ENCODE peak calls at places on chromosome 6, in nine cellular contexts. C is heart left ventricle, F is body of pancreas, Z is left ventricle myocardium inferior, A is HCT116, V is AG10803, W is fibroblast of lung, I is OCI-LY7, E is right cardiac atrium. D is an unnamed sample.

GRCh38 chr6:17233531-17233930 is 47.6 kb upstream of the RBM24 start:
- DNase-seq in Z (no peak), V (no peak), F (no peak), C (no peak), E (no peak), W (peak), A (no peak), I (no peak), D (peak)

GRCh38 chr6:117264487-117265424 is 602 bp upstream of the VGLL2 start:
- DNase-seq in V (peak), F (no peak), W (peak), E (no peak), A (no peak), C (no peak), Z (no peak), I (no peak), D (peak)

GRCh38 chr6:141513830-141514229 is 618.9 kb upstream of the GJE1 start:
- DNase-seq in W (no peak), E (no peak), Z (no peak), V (no peak), A (no peak), I (no peak), F (no peak), C (no peak), D (peak)

GRCh38 chr6:121533321-121533841 is 97.9 kb downstream of the GJA1 start:
- DNase-seq in E (no peak), V (no peak), A (no peak), Z (no peak), I (no peak), C (no peak), W (no peak), F (no peak), D (no peak)

GRCh38 chr6:120031837-120032236 is 682.3 kb upstream of the MAN1A1 start:
- DNase-seq in E (no peak), A (no peak), C (no peak), W (no peak), V (no peak), Z (no peak), I (no peak), F (no peak), D (no peak)

GRCh38 chr6:163427498-163428254 is 13.2 kb downstream of the QKI start:
- DNase-seq in A (peak), V (peak), C (no peak), Z (no peak), W (peak), F (no peak), E (no peak), I (peak), D (peak)

GRCh38 chr6:163608060-163608752 is 193.7 kb downstream of the QKI start:
- DNase-seq in Z (no peak), A (no peak), V (no peak), I (no peak), C (no peak), W (no peak), E (no peak), F (no peak), D (no peak)

GRCh38 chr6:99905209-99906106 is 88.6 kb downstream of the MCHR2 start:
- DNase-seq in A (peak), W (peak), Z (no peak), V (peak), E (no peak), I (peak), C (no peak), F (peak), D (peak)

GRCh38 chr6:21138359-21139094 is 455.0 kb upstream of the SOX4 start:
- DNase-seq in I (no peak), F (no peak), Z (no peak), V (peak), C (no peak), W (peak), A (no peak), E (no peak), D (no peak)

GRCh38 chr6:160764847-160765246 is 62.8 kb downstream of the PLG start:
- DNase-seq in E (no peak), A (no peak), V (no peak), C (no peak), I (no peak), W (no peak), F (no peak), Z (no peak), D (no peak)

GRCh38 chr6:106764353-106764980 is 135.1 kb downstream of the QRSL1 start:
- DNase-seq in F (no peak), C (no peak), W (no peak), A (no peak), I (no peak), E (no peak), Z (no peak), V (no peak), D (no peak)

GRCh38 chr6:115468272-115469005 is 592.3 kb downstream of the FRK start:
- DNase-seq in I (no peak), V (no peak), A (no peak), W (no peak), C (no peak), Z (no peak), F (no peak), E (no peak), D (no peak)

GRCh38 chr6:125104425-125104824 is 49.1 kb upstream of the TPD52L1 start:
- DNase-seq in C (no peak), F (no peak), A (no peak), V (peak), Z (no peak), E (no peak), W (peak), I (no peak), D (peak)

GRCh38 chr6:31114970-31115849 is 610 bp downstream of the PSORS1C1 start:
- DNase-seq in F (no peak), I (no peak), W (peak), V (peak), C (no peak), Z (no peak), E (no peak), A (peak), D (peak)

GRCh38 chr6:31112478-31112877 is at the start of gene C6orf15:
- DNase-seq in W (no peak), A (no peak), C (no peak), V (no peak), E (no peak), Z (no peak), F (no peak), I (no peak), D (no peak)

GRCh38 chr6:31113861-31114539 is 600 bp upstream of the PSORS1C1 start:
- DNase-seq in E (no peak), I (no peak), W (peak), V (peak), A (no peak), F (no peak), Z (no peak), C (no peak), D (peak)

GRCh38 chr6:31115941-31116560 is 1.5 kb downstream of the PSORS1C1 start:
- DNase-seq in F (no peak), E (no peak), C (no peak), I (no peak), V (no peak), W (no peak), Z (no peak), A (no peak), D (no peak)

GRCh38 chr6:31114540-31114876 is at the start of gene PSORS1C1:
- DNase-seq in I (no peak), Z (peak), F (peak), V (peak), W (peak), E (peak), C (peak), A (peak), D (peak)
- H3K4me3 ChIP-seq in I (no peak), Z (peak), F (no peak), V (peak), W (no peak), E (peak), C (no peak), A (peak), D (peak)

GRCh38 chr6:154624038-154624599 is 109.1 kb upstream of the SCAF8 start:
- DNase-seq in V (no peak), Z (no peak), I (no peak), C (no peak), W (no peak), A (no peak), E (no peak), F (no peak), D (no peak)

GRCh38 chr6:154622618-154623336 is 110.4 kb upstream of the SCAF8 start:
- DNase-seq in Z (no peak), A (no peak), I (no peak), F (peak), W (no peak), E (no peak), C (no peak), V (no peak), D (no peak)

GRCh38 chr6:154621611-154622010 is 111.1 kb upstream of the CNKSR3 start:
- DNase-seq in I (no peak), A (no peak), W (no peak), E (no peak), Z (no peak), F (no peak), V (no peak), C (no peak), D (no peak)

GRCh38 chr6:154619183-154619582 is 108.7 kb upstream of the CNKSR3 start:
- DNase-seq in A (no peak), W (no peak), Z (no peak), I (no peak), E (no peak), V (no peak), C (no peak), F (peak), D (no peak)

GRCh38 chr6:154623391-154623790 is 109.8 kb upstream of the SCAF8 start:
- DNase-seq in A (no peak), I (no peak), E (no peak), W (no peak), C (no peak), Z (no peak), F (no peak), V (no peak), D (no peak)
- H3K4me3 ChIP-seq in A (no peak), I (no peak), E (no peak), W (no peak), C (no peak), Z (no peak), F (no peak), V (no peak), D (no peak)

GRCh38 chr6:38719358-38719757 is 4.2 kb downstream of the DNAH8 start:
- DNase-seq in I (no peak), F (no peak), V (no peak), A (no peak), E (no peak), C (no peak), Z (no peak), W (no peak), D (no peak)

GRCh38 chr6:38713812-38714211 is 1.3 kb upstream of the DNAH8 start:
- DNase-seq in E (no peak), F (no peak), C (no peak), V (peak), W (no peak), Z (no peak), A (no peak), I (no peak), D (peak)

GRCh38 chr6:38716825-38717224 is 1.7 kb downstream of the DNAH8 start:
- DNase-seq in E (no peak), F (no peak), A (no peak), V (no peak), Z (no peak), I (no peak), W (no peak), C (no peak), D (no peak)

GRCh38 chr6:38715016-38715809 is at the start of gene DNAH8:
- DNase-seq in I (no peak), A (no peak), F (no peak), Z (no peak), C (peak), V (no peak), W (peak), E (no peak), D (no peak)

DNA sequence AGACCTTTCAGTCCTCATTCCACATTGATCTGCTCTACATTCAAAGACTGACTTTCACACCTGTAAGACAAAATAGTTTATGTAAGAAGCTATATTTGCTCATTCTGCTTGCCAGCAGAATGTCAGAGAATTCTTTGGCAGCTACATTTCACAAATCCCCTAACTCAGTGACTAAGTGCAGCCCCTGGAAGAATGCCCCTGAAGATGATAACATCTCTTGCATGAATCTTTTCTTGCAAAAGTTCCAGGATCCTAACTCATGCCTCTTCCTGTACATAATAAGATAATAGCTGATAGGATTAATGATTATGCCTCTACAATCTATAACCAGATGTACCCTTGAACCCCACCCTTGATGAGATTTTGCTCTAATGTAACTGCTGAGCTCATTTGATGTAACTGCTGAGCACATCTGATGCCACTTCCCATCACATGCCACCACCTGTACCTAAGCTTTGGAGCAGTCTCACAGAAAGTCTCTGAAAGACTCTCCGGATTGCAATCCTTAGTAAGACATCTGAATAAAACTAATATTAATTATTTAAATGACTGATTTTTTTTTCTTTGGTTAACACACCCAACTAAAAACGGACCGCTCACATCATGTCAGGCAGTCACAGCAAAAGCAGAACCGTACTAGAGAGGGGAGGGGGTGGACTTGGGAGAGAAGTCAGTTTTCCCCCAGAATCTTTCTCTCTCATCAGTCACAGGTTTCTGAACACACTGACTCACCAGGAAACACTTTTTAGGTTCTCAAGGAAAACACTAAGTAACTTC is 684 bp upstream of the DNAH8 start:
- DNase-seq in C (no peak), Z (no peak), W (no peak), F (no peak), E (no peak), V (no peak), A (no peak), I (no peak), D (no peak)
- H3K4me3 ChIP-seq in C (peak), Z (peak), W (no peak), F (no peak), E (peak), V (no peak), A (no peak), I (no peak), D (no peak)

GRCh38 chr6:28218312-28219248 is 6.5 kb upstream of the ZSCAN9 start:
- DNase-seq in F (peak), I (no peak), W (peak), E (peak), C (peak), Z (peak), V (peak), A (no peak), D (peak)
- H3K4me3 ChIP-seq in F (peak), I (no peak), W (peak), E (peak), C (peak), Z (peak), V (peak), A (peak), D (peak)

GRCh38 chr6:56713285-56713684 is 70.6 kb upstream of the DST start:
- DNase-seq in I (no peak), C (no peak), E (no peak), F (no peak), A (peak), Z (no peak), W (peak), V (peak), D (peak)
- H3K4me3 ChIP-seq in I (no peak), C (no peak), E (no peak), F (no peak), A (peak), Z (no peak), W (no peak), V (no peak), D (no peak)

GRCh38 chr6:33206864-33207568 is 1.3 kb upstream of the RING1 start:
- DNase-seq in F (no peak), A (no peak), V (peak), C (peak), W (peak), I (no peak), Z (no peak), E (no peak), D (peak)
- H3K4me3 ChIP-seq in F (no peak), A (peak), V (peak), C (peak), W (peak), I (peak), Z (peak), E (peak), D (peak)

GRCh38 chr6:34489229-34489805 is 23.4 kb downstream of the PACSIN1 start:
- DNase-seq in W (peak), C (no peak), A (no peak), V (peak), E (no peak), I (no peak), Z (no peak), F (no peak), D (no peak)

GRCh38 chr6:34487536-34487935 is 21.7 kb downstream of the PACSIN1 start:
- DNase-seq in F (no peak), Z (no peak), V (no peak), C (no peak), A (no peak), I (no peak), W (no peak), E (no peak), D (no peak)

GRCh38 chr6:34491091-34491430 is 25.2 kb downstream of the PACSIN1 start:
- DNase-seq in A (no peak), F (no peak), Z (no peak), I (no peak), V (peak), E (no peak), W (peak), C (no peak), D (peak)

GRCh38 chr6:34493344-34493743 is 27.5 kb downstream of the PACSIN1 start:
- DNase-seq in F (no peak), I (no peak), A (no peak), C (no peak), E (no peak), W (no peak), V (no peak), Z (no peak), D (no peak)

GRCh38 chr6:34490390-34491090 is 24.7 kb downstream of the PACSIN1 start:
- DNase-seq in C (no peak), I (no peak), E (no peak), Z (no peak), V (no peak), W (no peak), A (no peak), F (no peak), D (no peak)
- H3K4me3 ChIP-seq in C (no peak), I (no peak), E (no peak), Z (no peak), V (no peak), W (no peak), A (no peak), F (no peak), D (no peak)

GRCh38 chr6:859936-860335 is 167.0 kb upstream of the EXOC2 start:
- DNase-seq in C (no peak), A (no peak), W (no peak), Z (no peak), F (no peak), V (no peak), E (no peak), I (no peak), D (no peak)

GRCh38 chr6:849075-849506 is 156.2 kb upstream of the EXOC2 start:
- DNase-seq in F (no peak), E (no peak), W (no peak), A (no peak), C (no peak), I (no peak), V (no peak), Z (no peak), D (no peak)

DNA sequence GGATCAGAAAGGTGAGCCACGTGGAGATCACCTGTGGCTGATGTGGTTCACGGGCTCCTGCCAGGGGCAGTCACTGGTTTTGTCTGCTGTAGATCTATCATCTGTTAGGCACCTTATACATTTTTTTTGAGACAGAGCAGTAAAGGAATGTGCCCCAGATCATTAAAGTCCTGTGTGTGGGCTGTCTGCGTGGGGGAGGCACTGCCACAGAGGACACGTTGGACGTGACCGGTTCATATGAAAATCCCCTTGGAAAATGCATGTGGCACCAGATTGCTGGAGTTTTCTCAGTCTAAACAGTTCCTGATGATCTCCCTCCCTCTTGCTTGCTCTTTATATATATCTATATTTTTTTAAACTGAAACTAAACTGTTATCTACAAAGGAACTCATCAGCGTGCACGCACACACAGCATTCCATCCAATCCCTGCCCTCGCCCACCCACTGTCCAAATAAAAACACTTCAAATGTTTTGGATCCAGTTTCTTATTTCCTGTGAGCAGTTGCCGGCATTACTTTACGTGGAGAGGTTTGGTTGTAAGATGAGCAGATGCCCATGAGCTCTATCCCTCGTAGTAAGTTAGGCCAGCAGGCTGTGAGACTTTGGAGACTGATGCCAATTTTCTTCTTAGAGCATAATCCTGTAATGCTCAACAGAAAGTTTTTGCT is 161.6 kb upstream of the EXOC2 start:
- DNase-seq in C (no peak), I (no peak), A (no peak), W (no peak), E (no peak), V (no peak), Z (no peak), F (no peak), D (no peak)
- H3K4me3 ChIP-seq in C (no peak), I (no peak), A (no peak), W (peak), E (no peak), V (no peak), Z (no peak), F (no peak), D (no peak)

GRCh38 chr6:15504581-15505350 is 158.1 kb downstream of the DTNBP1 start:
- DNase-seq in E (peak), V (peak), C (peak), I (no peak), F (peak), W (peak), A (no peak), Z (peak), D (peak)
- H3K4me3 ChIP-seq in E (peak), V (peak), C (peak), I (no peak), F (no peak), W (peak), A (no peak), Z (peak), D (peak)

DNA sequence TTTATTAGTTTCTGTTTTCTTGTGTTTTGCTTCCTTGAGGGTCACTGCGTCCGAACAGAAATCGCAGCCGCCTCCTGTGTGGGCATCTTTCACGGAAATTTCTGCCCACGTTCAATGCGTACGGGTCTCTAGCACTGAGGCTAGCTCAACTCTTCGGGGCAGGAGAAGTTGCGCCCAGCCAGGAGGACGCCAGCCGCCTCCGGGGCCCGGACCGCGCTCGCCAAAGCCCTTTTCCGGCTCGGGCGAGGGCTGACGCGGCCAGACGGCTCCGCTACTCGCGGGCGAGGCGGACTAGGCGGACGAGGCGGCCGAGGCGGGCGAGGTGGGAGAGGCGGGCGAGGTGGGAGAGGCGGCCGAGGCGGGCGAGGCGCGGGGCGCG is 845 bp downstream of the TFAP2B start:
- DNase-seq in C (no peak), Z (no peak), I (no peak), E (no peak), V (peak), W (no peak), A (no peak), F (no peak), D (peak)
- H3K4me3 ChIP-seq in C (no peak), Z (peak), I (no peak), E (peak), V (peak), W (no peak), A (no peak), F (no peak), D (no peak)

D was measured in cardiac fibroblast.